ENCODE peak calls at places on chromosomes 11 and 22, in seven cellular contexts. I is effector memory CD4-positive, alpha-beta T cell; B is breast epithelium; K is K562; L is mucosa of descending colon; E is cardiac fibroblast; T is epithelial cell of esophagus. M is an unnamed sample.

GRCh38 chr11:2096001-2096918 is 42.9 kb downstream of the IGF2 start:
- DNase-seq in I (no peak), B (no peak), K (no peak), L (no peak), E (peak), T (no peak), M (no peak)

GRCh38 chr11:72716291-72716690 is 35.9 kb downstream of the ARAP1 start:
- DNase-seq in I (no peak), B (no peak), K (no peak), L (no peak), E (no peak), T (no peak), M (no peak)

GRCh38 chr11:100671471-100671870 is 15.6 kb upstream of the ARHGAP42 start:
- DNase-seq in I (no peak), B (no peak), K (no peak), L (no peak), E (peak), T (no peak), M (no peak)

GRCh38 chr11:116861539-116861938 is 24.1 kb upstream of the APOA1 start:
- DNase-seq in I (no peak), B (no peak), K (no peak), L (no peak), E (peak), T (peak), M (peak)

GRCh38 chr22:40572976-40573375 is 63.5 kb downstream of the MRTFA start:
- DNase-seq in I (no peak), B (no peak), K (no peak), L (no peak), E (peak), T (no peak), M (no peak)

GRCh38 chr11:720642-721346 is 14.8 kb downstream of the EPS8L2 start:
- DNase-seq in I (peak), B (no peak), K (peak), L (peak), E (no peak), T (peak), M (no peak)

GRCh38 chr11:5531053-5531831 is 14.7 kb upstream of the UBQLNL start:
- DNase-seq in I (no peak), B (no peak), K (peak), L (no peak), E (no peak), T (no peak), M (no peak)

GRCh38 chr11:57309106-57310059 is 15.4 kb downstream of the TNKS1BP1 start:
- DNase-seq in I (no peak), B (no peak), K (no peak), L (no peak), E (no peak), T (no peak), M (no peak)

GRCh38 chr11:43521471-43521870 is 159.1 kb upstream of the HSD17B12 start:
- DNase-seq in I (no peak), B (no peak), K (no peak), L (no peak), E (no peak), T (no peak), M (no peak)

GRCh38 chr22:31206896-31207687 is 5.0 kb upstream of the LIMK2 start:
- DNase-seq in I (no peak), B (peak), K (no peak), L (peak), E (no peak), T (peak), M (no peak)

GRCh38 chr11:82754410-82754809 is 20.7 kb upstream of the FAM181B start:
- DNase-seq in I (no peak), B (no peak), K (no peak), L (no peak), E (no peak), T (peak), M (no peak)

GRCh38 chr11:35803115-35803514 is 140.5 kb downstream of the TRIM44 start:
- DNase-seq in I (no peak), B (no peak), K (no peak), L (no peak), E (no peak), T (no peak), M (no peak)

GRCh38 chr11:75420224-75421034 is 12.6 kb downstream of the KLHL35 start:
- DNase-seq in I (no peak), B (no peak), K (peak), L (peak), E (no peak), T (no peak), M (no peak)

GRCh38 chr11:75423721-75424120 is 9.3 kb downstream of the KLHL35 start:
- DNase-seq in I (no peak), B (no peak), K (no peak), L (peak), E (no peak), T (no peak), M (no peak)

GRCh38 chr11:75421902-75422247 is 11.1 kb downstream of the KLHL35 start:
- DNase-seq in I (no peak), B (no peak), K (no peak), L (no peak), E (no peak), T (no peak), M (no peak)

GRCh38 chr11:75422248-75423231 is 10.5 kb downstream of the KLHL35 start:
- DNase-seq in I (no peak), B (no peak), K (peak), L (peak), E (no peak), T (no peak), M (no peak)

GRCh38 chr11:75421035-75421602 is 11.9 kb downstream of the KLHL35 start:
- DNase-seq in I (no peak), B (no peak), K (peak), L (peak), E (no peak), T (no peak), M (no peak)
- H3K4me3 ChIP-seq in I (no peak), B (no peak), K (no peak), L (no peak), E (no peak), T (no peak), M (no peak)

GRCh38 chr11:63508009-63508408 is 2.1 kb downstream of the LGALS12 start:
- DNase-seq in I (no peak), B (no peak), K (peak), L (no peak), E (peak), T (no peak), M (no peak)
- H3K4me3 ChIP-seq in I (no peak), B (no peak), K (no peak), L (no peak), E (no peak), T (no peak), M (no peak)

GRCh38 chr11:76652989-76653673 is 17.4 kb downstream of the LRRC32 start:
- DNase-seq in I (no peak), B (no peak), K (no peak), L (no peak), E (no peak), T (no peak), M (no peak)

GRCh38 chr11:76654980-76655379 is 15.6 kb downstream of the LRRC32 start:
- DNase-seq in I (no peak), B (no peak), K (peak), L (no peak), E (no peak), T (no peak), M (no peak)

GRCh38 chr11:76655466-76656086 is 15.0 kb downstream of the LRRC32 start:
- DNase-seq in I (no peak), B (no peak), K (no peak), L (no peak), E (no peak), T (no peak), M (no peak)

GRCh38 chr11:76653674-76654309 is 16.8 kb downstream of the LRRC32 start:
- DNase-seq in I (no peak), B (no peak), K (no peak), L (no peak), E (peak), T (no peak), M (peak)

DNA sequence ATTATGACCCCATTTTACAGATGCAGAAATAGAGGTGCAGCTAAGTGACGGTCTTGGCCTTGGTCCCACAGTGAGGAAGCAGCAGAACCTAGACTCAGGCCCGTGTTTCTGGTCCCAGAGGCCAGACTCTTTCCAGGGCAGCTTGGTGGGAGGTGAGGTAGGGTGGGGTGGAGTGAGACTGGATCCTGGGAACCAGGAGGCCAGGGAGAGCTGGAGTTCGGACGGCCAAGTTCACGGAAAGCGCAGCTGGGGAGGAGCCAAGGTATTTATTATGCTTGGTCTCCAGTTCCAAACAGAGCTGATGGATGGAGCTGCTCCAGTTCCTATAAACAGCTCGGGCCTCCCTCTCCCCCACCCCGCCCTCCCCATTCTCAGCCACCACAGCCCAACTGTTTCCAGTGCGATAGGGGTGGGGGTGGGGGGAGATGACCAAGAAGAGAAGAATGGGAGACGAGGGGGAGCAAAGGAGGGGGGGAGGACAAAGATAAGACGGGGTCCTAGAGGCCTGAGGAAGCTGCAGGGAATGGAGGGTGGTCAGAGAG is 16.2 kb downstream of the LRRC32 start:
- DNase-seq in I (no peak), B (no peak), K (peak), L (no peak), E (peak), T (no peak), M (peak)
- H3K4me3 ChIP-seq in I (no peak), B (no peak), K (no peak), L (no peak), E (no peak), T (no peak), M (no peak)

DNA sequence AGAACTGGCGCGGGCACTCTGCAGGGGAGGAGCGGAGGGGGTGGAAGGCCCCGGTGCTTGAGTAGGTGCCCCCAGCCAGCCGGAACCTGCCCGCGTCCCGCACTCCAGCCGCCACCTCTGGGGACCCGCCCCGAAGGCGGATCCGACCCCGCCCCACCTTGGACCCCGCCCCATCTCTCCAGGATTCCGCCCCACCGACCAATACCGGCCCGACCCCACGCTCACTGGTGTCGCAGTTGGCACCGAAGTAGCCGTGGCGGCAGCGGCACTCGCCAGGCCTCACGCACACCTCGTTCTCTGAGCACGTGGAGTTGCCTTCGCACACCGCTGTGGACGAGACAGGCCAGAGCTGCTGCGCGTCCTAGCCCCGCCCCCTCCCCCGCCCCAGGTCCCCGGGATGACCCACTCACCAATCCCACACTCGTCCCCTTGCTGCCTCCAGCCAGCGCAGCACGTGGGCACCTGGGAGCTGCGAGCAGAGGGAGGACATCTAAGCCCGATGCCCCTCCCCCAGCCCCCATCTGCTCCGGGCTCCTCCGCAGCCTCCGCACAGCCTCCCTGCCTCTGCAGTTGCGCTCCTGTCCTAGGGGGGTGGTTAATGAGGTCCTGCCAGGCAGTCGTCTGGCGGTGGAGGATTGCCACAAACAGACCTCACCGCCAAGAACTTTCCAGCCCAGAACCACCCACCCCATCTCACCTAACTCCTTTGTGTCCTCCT is 5.9 kb downstream of the SCARF2 start:
- DNase-seq in I (no peak), B (no peak), K (peak), L (no peak), E (no peak), T (no peak), M (no peak)
- H3K4me3 ChIP-seq in I (peak), B (no peak), K (no peak), L (no peak), E (no peak), T (no peak), M (no peak)

GRCh38 chr11:118622376-118623290 is 15.2 kb downstream of the PHLDB1 start:
- DNase-seq in I (no peak), B (peak), K (no peak), L (no peak), E (peak), T (peak), M (no peak)
- H3K4me3 ChIP-seq in I (no peak), B (no peak), K (no peak), L (no peak), E (peak), T (peak), M (peak)

GRCh38 chr11:86551693-86552092 is 120.7 kb downstream of the ME3 start:
- DNase-seq in I (no peak), B (no peak), K (no peak), L (no peak), E (no peak), T (peak), M (no peak)
- H3K4me3 ChIP-seq in I (no peak), B (no peak), K (no peak), L (no peak), E (no peak), T (no peak), M (no peak)

GRCh38 chr11:94751216-94751612 is 16.9 kb upstream of the AMOTL1 start:
- DNase-seq in I (no peak), B (no peak), K (no peak), L (no peak), E (no peak), T (no peak), M (no peak)
- H3K4me3 ChIP-seq in I (no peak), B (no peak), K (no peak), L (no peak), E (no peak), T (no peak), M (no peak)